ENCODE peak calls at places on chromosomes 4 and X, in five cellular contexts. Q is SK-N-SH; A is HCT116; V is HepG2; H is CD4-positive, alpha-beta memory T cell. S is an unnamed sample.

GRCh38 chr4:94516999-94517398 is 65.3 kb downstream of the PDLIM5 start:
- DNase-seq in H (no peak), V (no peak), Q (no peak), A (peak; percentile 37), S (no peak)

GRCh38 chrX:141341743-141342142 is 99.4 kb upstream of the SPANXC start:
- DNase-seq in V (no peak), Q (no peak), H (no peak), A (no peak), S (no peak)

GRCh38 chrX:151713859-151714258 is 2.0 kb upstream of the FATE1 start:
- DNase-seq in Q (peak; percentile 48), H (no peak), A (peak; percentile 2), V (peak; percentile 0), S (peak; percentile 3)

GRCh38 chr4:48653217-48654014 is 126.7 kb downstream of the FRYL start:
- DNase-seq in H (peak; percentile 53), A (no peak), V (no peak), Q (peak; percentile 30), S (no peak)

GRCh38 chr4:59759082-59759825 is 1440.9 kb upstream of the ADGRL3 start:
- DNase-seq in A (no peak), V (no peak), H (no peak), Q (no peak), S (no peak)

GRCh38 chr4:130028552-130028951 is 932.6 kb downstream of the C4orf33 start:
- DNase-seq in A (no peak), Q (no peak), H (no peak), V (no peak), S (peak; percentile 9)

GRCh38 chr4:929970-930625 is 2.0 kb downstream of the GAK start:
- DNase-seq in V (peak; percentile 50), A (no peak), H (no peak), Q (peak; percentile 3), S (peak; percentile 75)

GRCh38 chrX:138345801-138346200 is 365.7 kb downstream of the FGF13 start:
- DNase-seq in A (no peak), H (no peak), V (no peak), Q (no peak), S (no peak)

GRCh38 chrX:153598541-153599191 is at the start of gene CCNQ:
- DNase-seq in H (no peak), V (no peak), Q (peak; percentile 57), A (no peak), S (peak; percentile 35)

GRCh38 chrX:51459125-51459524 is 37.3 kb downstream of the NUDT11 start:
- DNase-seq in Q (no peak), A (peak; percentile 18), V (peak; percentile 3), H (no peak), S (peak; percentile 31)

GRCh38 chrX:38293741-38294140 is 33.6 kb downstream of the RPGR start:
- DNase-seq in A (no peak), H (no peak), Q (no peak), V (no peak), S (no peak)

GRCh38 chrX:3145716-3146115 is 104.4 kb downstream of the ARSF start:
- DNase-seq in H (no peak), Q (no peak), A (no peak), V (no peak), S (no peak)

GRCh38 chrX:154654372-154654771 is 993 bp upstream of the CTAG2 start:
- DNase-seq in A (no peak), H (no peak), Q (no peak), V (no peak), S (no peak)

GRCh38 chr4:177008071-177008835 is 215.5 kb upstream of the VEGFC start:
- DNase-seq in Q (no peak), H (no peak), A (no peak), V (no peak), S (no peak)

GRCh38 chrX:389021-389441 is 2.3 kb upstream of the PPP2R3B start:
- DNase-seq in V (peak; percentile 55), Q (no peak), H (no peak), A (no peak), S (no peak)

GRCh38 chr4:7431696-7432530 is 2.8 kb downstream of the PSAPL1 start:
- DNase-seq in H (no peak), A (no peak), Q (no peak), V (no peak), S (no peak)

GRCh38 chrX:52425710-52426245 is 57.0 kb downstream of the XAGE2 start:
- DNase-seq in V (no peak), H (no peak), A (no peak), Q (no peak), S (no peak)

GRCh38 chrX:154010330-154011087 is 9.2 kb downstream of the IRAK1 start:
- DNase-seq in Q (no peak), H (no peak), V (peak; percentile 66), A (no peak), S (peak; percentile 88)

GRCh38 chr4:2041234-2042130 is 17.6 kb upstream of the NAT8L start:
- DNase-seq in H (peak; percentile 78), Q (peak; percentile 98), V (peak; percentile 55), A (peak; percentile 67), S (peak; percentile 37)

GRCh38 chr4:88860594-88860993 is 163.0 kb upstream of the NAP1L5 start:
- DNase-seq in A (no peak), Q (no peak), V (no peak), H (no peak), S (no peak)

GRCh38 chrX:129777218-129777768 is 2.5 kb upstream of the SASH3 start:
- DNase-seq in V (peak; percentile 19), H (peak; percentile 79), A (no peak), Q (no peak), S (peak; percentile 62)

GRCh38 chr4:89836031-89836777 is 757 bp downstream of the SNCA start:
- DNase-seq in A (no peak), Q (peak; percentile 63), V (no peak), H (no peak), S (no peak)

GRCh38 chr4:127965803-127966175 is 583 bp downstream of the ABHD18 start:
- DNase-seq in Q (peak; percentile 54), A (peak; percentile 52), H (peak; percentile 82), V (peak; percentile 73), S (peak; percentile 69)

GRCh38 chrX:21675931-21676330 is 17.8 kb upstream of the KLHL34 start:
- DNase-seq in Q (no peak), A (no peak), V (no peak), H (no peak), S (no peak)

GRCh38 chr4:110442309-110442708 is 33.6 kb upstream of the ENPEP start:
- DNase-seq in V (no peak), H (no peak), A (no peak), Q (no peak), S (peak; percentile 48)

GRCh38 chrX:131752493-131753198 is 208.8 kb downstream of the OR13H1 start:
- DNase-seq in A (no peak), Q (peak; percentile 14), H (no peak), V (no peak), S (no peak)

GRCh38 chr4:164572877-164573279 is 181.1 kb upstream of the SMIM31 start:
- DNase-seq in V (no peak), A (peak; percentile 38), Q (no peak), H (no peak), S (no peak)

GRCh38 chrX:13084611-13085010 is 40.2 kb upstream of the FAM9C start:
- DNase-seq in A (no peak), Q (no peak), H (no peak), V (no peak), S (no peak)

GRCh38 chrX:38052096-38052495 is 45.7 kb downstream of the SYTL5 start:
- DNase-seq in V (no peak), A (peak; percentile 56), H (no peak), Q (no peak), S (no peak)

GRCh38 chr4:46389301-46389761 is 597 bp downstream of the GABRA2 start:
- DNase-seq in A (no peak), Q (peak; percentile 15), H (no peak), V (peak; percentile 2), S (peak; percentile 74)

DNA sequence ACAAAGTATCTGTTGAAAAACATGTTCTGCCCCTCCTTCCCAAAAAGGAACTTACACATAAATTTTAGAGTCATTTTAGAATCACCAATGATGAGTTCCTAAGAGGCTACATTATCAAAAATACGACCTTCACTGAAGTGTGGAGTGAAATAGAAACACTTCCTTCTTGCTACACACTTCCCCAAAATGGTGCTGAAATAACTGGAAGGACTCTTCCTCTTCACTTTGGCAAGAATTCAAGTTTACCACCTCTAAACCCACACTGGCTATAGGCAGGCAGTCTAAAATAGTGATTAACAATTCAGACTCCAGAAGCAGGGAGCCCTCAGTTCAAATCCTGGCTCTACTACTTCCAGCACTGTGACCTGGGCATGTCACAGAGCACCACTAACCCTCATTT is 103.1 kb downstream of the PARM1 start:
- DNase-seq in H (no peak), A (no peak), V (no peak), Q (no peak), S (no peak)
- H3K9me3 ChIP-seq in H (no peaks in the 10 kb centered on the region), A (no peaks in the 10 kb centered on the region), V (no peaks in the 10 kb centered on the region), Q (no peaks in the 10 kb centered on the region), S (no peaks in the 10 kb centered on the region)

DNA sequence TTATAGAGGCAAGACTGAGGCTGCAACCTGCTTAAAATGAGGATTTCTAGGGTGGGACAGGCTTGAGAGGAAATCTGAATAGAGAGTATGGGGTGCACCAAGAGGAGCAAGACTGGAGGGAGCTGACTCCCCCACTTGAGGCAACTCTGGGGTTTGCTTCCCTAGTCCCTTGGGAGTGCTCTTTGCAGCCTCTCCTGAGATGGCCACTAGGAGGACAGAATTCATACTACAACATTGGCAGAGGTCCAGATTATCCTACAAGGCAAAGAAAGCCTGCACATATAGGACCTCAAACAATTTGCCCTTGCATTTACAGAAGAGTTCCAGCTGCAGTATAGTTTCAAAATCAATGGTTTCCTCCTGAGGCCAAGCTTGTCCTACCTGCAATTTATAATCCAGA is 830.9 kb downstream of the TECRL start:
- DNase-seq in A (no peak), V (no peak), H (no peak), Q (peak; percentile 7), S (no peak)
- H3K27ac ChIP-seq in A (no peak overlapping the region), V (no peak overlapping the region), H (no peak overlapping the region), Q (no peak overlapping the region), S (no peak overlapping the region)

GRCh38 chr4:147846318-147847135 is 114.6 kb downstream of the ARHGAP10 start:
- DNase-seq in V (no peak), H (peak; percentile 44), Q (no peak), A (no peak), S (no peak)

GRCh38 chr4:147842573-147842972 is 110.7 kb downstream of the ARHGAP10 start:
- DNase-seq in A (no peak), V (no peak), H (no peak), Q (no peak), S (no peak)

GRCh38 chr4:147839651-147840050 is 107.8 kb downstream of the ARHGAP10 start:
- DNase-seq in A (no peak), H (no peak), V (no peak), Q (no peak), S (no peak)

GRCh38 chr4:147840846-147841732 is 109.2 kb downstream of the ARHGAP10 start:
- DNase-seq in A (no peak), H (no peak), V (no peak), Q (no peak), S (no peak)

GRCh38 chr4:147843162-147843561 is 111.3 kb downstream of the ARHGAP10 start:
- DNase-seq in V (peak; percentile 16), H (no peak), A (peak; percentile 47), Q (no peak), S (peak; percentile 51)
- H3K4me1 ChIP-seq in V (no peaks in the 10 kb centered on the region), H (peaks cover 13% of the 10 kb centered on the region), A (no peaks in the 10 kb centered on the region), Q (peaks cover 10% of the 10 kb centered on the region), S (no peaks in the 10 kb centered on the region)

GRCh38 chr4:154065368-154065767 is 276.5 kb upstream of the SFRP2 start:
- DNase-seq in Q (no peak), V (no peak), A (no peak), H (no peak), S (no peak)
- H3K9me3 ChIP-seq in Q (no peaks in the 10 kb centered on the region), V (peaks cover 19% of the 10 kb centered on the region), A (no peaks in the 10 kb centered on the region), H (peaks cover 4% of the 10 kb centered on the region), S (no peaks in the 10 kb centered on the region)

S was measured in small intestine.